ENCODE peak calls at places on chromosomes 4 and X, in seven cellular contexts. One of them, this sample, is unnamed.

GRCh38 chr4:118921736-118922135 is 33.1 kb downstream of the SYNPO2 start:
- DNase-seq in HepG2: no peak
- DNase-seq in K562: no peak
- DNase-seq in GM12878: no peak
- DNase-seq in SK-N-SH: no peak
- DNase-seq in HCT116: no peak
- DNase-seq in H1: no peak
- DNase-seq in this sample: no peak

GRCh38 chr4:1244081-1244977 is 4.6 kb downstream of the CTBP1 start:
- DNase-seq in HepG2: no peak
- DNase-seq in K562: no peak
- DNase-seq in GM12878: no peak
- DNase-seq in SK-N-SH: peak
- DNase-seq in HCT116: no peak
- DNase-seq in H1: peak
- DNase-seq in this sample: no peak

GRCh38 chrX:70436380-70436779 is 8.3 kb upstream of the DLG3 start:
- DNase-seq in HepG2: no peak
- DNase-seq in K562: peak
- DNase-seq in GM12878: no peak
- DNase-seq in SK-N-SH: peak
- DNase-seq in HCT116: no peak
- DNase-seq in H1: peak
- DNase-seq in this sample: no peak

GRCh38 chrX:153333821-153334653 is at the start of gene ZNF275:
- DNase-seq in HepG2: peak
- DNase-seq in K562: peak
- DNase-seq in GM12878: no peak
- DNase-seq in SK-N-SH: peak
- DNase-seq in HCT116: peak
- DNase-seq in H1: peak
- DNase-seq in this sample: peak

GRCh38 chr4:94690851-94691254 is 66.9 kb upstream of the BMPR1B start:
- DNase-seq in HepG2: no peak
- DNase-seq in K562: no peak
- DNase-seq in GM12878: no peak
- DNase-seq in SK-N-SH: no peak
- DNase-seq in HCT116: no peak
- DNase-seq in H1: no peak
- DNase-seq in this sample: no peak

GRCh38 chr4:148926861-148927260 is 484.6 kb upstream of the NR3C2 start:
- DNase-seq in HepG2: no peak
- DNase-seq in K562: no peak
- DNase-seq in GM12878: no peak
- DNase-seq in SK-N-SH: no peak
- DNase-seq in HCT116: no peak
- DNase-seq in H1: no peak
- DNase-seq in this sample: no peak

GRCh38 chr4:145731026-145731425 is 51.1 kb downstream of the C4orf51 start:
- DNase-seq in HepG2: peak
- DNase-seq in K562: no peak
- DNase-seq in GM12878: no peak
- DNase-seq in SK-N-SH: no peak
- DNase-seq in HCT116: no peak
- DNase-seq in H1: no peak
- DNase-seq in this sample: no peak

GRCh38 chr4:118974758-118975157 is 86.1 kb downstream of the SYNPO2 start:
- DNase-seq in HepG2: no peak
- DNase-seq in K562: no peak
- DNase-seq in GM12878: no peak
- DNase-seq in SK-N-SH: no peak
- DNase-seq in HCT116: no peak
- DNase-seq in H1: no peak
- DNase-seq in this sample: no peak

GRCh38 chrX:136147320-136147901 is at the start of gene FHL1:
- DNase-seq in HepG2: no peak
- DNase-seq in K562: peak
- DNase-seq in GM12878: no peak
- DNase-seq in SK-N-SH: peak
- DNase-seq in HCT116: no peak
- DNase-seq in H1: peak
- DNase-seq in this sample: no peak

DNA sequence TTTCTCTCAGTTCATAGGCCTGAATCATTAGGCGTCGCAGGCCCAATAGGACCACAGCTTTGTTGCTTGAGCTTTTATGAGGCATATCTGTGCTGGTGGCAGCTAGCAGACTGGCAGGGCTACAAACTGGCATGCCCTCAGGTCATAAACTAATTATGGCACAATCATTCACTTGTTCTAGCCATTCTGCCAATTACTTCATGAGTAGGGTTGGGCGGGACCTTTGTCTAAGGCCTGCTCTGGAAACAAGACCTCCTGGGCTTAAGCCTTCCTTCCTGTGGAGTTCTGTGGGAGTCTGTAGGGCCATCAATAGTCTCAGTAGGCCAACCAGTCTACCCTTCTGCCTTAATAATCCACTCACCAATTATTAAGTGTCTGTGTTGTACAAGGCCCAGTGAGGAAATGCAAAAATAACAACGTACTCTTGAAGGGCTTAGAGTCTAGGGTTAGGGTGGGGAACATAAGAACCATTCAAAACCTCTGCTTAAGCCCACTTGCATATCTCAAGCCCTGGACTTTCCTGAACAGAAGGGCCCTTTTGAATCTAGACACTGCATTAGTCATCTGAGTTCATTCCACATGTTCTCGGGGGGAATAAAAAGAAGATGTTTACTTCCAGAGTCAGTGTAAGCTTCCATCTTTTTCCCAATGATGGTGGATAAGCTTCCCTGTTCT is 44.5 kb downstream of the SHROOM4 start:
- DNase-seq in HepG2: no peak
- DNase-seq in K562: no peak
- DNase-seq in GM12878: no peak
- DNase-seq in SK-N-SH: no peak
- DNase-seq in HCT116: no peak
- DNase-seq in H1: no peak
- DNase-seq in this sample: no peak
- TF ChIP-seq JUND in HepG2: no peak
- TF ChIP-seq JUND in K562: no peak
- TF ChIP-seq JUND in GM12878: no peak
- TF ChIP-seq JUND in SK-N-SH: no peak
- TF ChIP-seq JUND in HCT116: no peak
- TF ChIP-seq JUND in H1: no peak
- TF ChIP-seq JUND in this sample: no peak

DNA sequence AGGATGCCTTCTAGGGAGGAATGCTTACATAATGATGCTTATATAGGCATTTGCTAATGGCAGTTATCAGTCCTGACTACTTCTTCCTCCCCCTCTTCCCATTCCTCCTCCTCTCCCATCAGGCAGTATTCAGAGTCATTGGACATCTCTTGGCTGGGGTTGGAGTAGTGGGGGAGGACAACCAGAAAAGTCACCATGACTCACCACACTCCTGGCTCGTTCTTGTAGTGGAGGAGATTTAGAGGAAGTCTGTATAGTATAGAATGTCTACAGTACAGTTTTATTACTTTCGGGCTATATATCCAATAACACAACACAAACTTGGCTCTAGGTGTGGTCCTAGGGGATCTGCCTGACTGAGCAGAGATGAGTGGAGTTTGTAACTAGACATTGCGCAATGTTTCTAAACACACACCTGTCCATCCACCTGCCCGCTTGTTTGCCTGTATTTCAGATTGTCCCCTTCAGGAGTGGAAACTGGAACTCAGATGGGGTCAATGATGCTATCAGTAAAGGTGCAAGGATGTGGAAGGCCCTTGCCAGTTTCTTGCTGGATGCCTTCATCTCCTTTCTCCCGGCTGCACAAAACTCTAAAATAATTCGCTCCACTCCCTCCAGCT is 27.9 kb upstream of the KIAA1210 start:
- DNase-seq in HepG2: no peak
- DNase-seq in K562: peak
- DNase-seq in GM12878: no peak
- DNase-seq in SK-N-SH: no peak
- DNase-seq in HCT116: no peak
- DNase-seq in H1: no peak
- DNase-seq in this sample: no peak
- TF ChIP-seq JUND in HepG2: no peak
- TF ChIP-seq JUND in K562: peak
- TF ChIP-seq JUND in GM12878: no peak
- TF ChIP-seq JUND in SK-N-SH: no peak
- TF ChIP-seq JUND in HCT116: no peak
- TF ChIP-seq JUND in H1: no peak
- TF ChIP-seq JUND in this sample: no peak

GRCh38 chr4:174156239-174156826 is 127.1 kb downstream of the FBXO8 start:
- DNase-seq in HepG2: peak
- DNase-seq in K562: peak
- DNase-seq in GM12878: peak
- DNase-seq in SK-N-SH: peak
- DNase-seq in HCT116: peak
- DNase-seq in H1: no peak
- DNase-seq in this sample: peak
- TF ChIP-seq JUND in HepG2: no peak
- TF ChIP-seq JUND in K562: peak
- TF ChIP-seq JUND in GM12878: no peak
- TF ChIP-seq JUND in SK-N-SH: no peak
- TF ChIP-seq JUND in HCT116: peak
- TF ChIP-seq JUND in H1: no peak
- TF ChIP-seq JUND in this sample: no peak

GRCh38 chr4:140144050-140144449 is 9.9 kb downstream of the MAML3 start:
- DNase-seq in HepG2: no peak
- DNase-seq in K562: no peak
- DNase-seq in GM12878: no peak
- DNase-seq in SK-N-SH: no peak
- DNase-seq in HCT116: no peak
- DNase-seq in H1: no peak
- DNase-seq in this sample: no peak
- TF ChIP-seq JUND in HepG2: no peak
- TF ChIP-seq JUND in K562: no peak
- TF ChIP-seq JUND in GM12878: no peak
- TF ChIP-seq JUND in SK-N-SH: no peak
- TF ChIP-seq JUND in HCT116: no peak
- TF ChIP-seq JUND in H1: no peak
- TF ChIP-seq JUND in this sample: no peak

GRCh38 chr4:26252349-26252748 is 68.5 kb upstream of the RBPJ start:
- DNase-seq in HepG2: peak
- DNase-seq in K562: no peak
- DNase-seq in GM12878: peak
- DNase-seq in SK-N-SH: no peak
- DNase-seq in HCT116: peak
- DNase-seq in H1: no peak
- DNase-seq in this sample: no peak

GRCh38 chr4:26248647-26249046 is 72.2 kb upstream of the RBPJ start:
- DNase-seq in HepG2: no peak
- DNase-seq in K562: no peak
- DNase-seq in GM12878: no peak
- DNase-seq in SK-N-SH: peak
- DNase-seq in HCT116: no peak
- DNase-seq in H1: no peak
- DNase-seq in this sample: no peak
- TF ChIP-seq JUND in HepG2: no peak
- TF ChIP-seq JUND in K562: no peak
- TF ChIP-seq JUND in GM12878: no peak
- TF ChIP-seq JUND in SK-N-SH: peak
- TF ChIP-seq JUND in HCT116: no peak
- TF ChIP-seq JUND in H1: no peak
- TF ChIP-seq JUND in this sample: no peak

DNA sequence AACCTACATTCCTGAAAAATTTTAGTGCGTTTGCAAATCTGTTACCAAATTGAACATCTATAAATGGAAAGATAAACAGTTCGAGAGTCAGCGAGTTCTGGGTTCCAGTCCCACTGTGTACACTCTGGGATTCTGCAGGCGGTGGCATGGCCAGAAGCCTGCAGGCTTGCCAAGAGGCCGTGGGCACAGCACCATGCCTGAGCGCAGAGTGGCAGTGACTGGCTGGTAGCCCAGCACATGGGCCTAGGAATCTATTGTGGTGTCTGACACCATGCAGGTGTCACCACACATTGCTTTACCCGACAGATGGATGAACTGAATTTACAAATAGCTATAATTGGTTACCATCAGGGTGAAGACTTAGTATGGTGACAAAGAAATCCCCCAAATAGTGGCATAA is 71.7 kb upstream of the TLR3 start:
- DNase-seq in HepG2: no peak
- DNase-seq in K562: no peak
- DNase-seq in GM12878: no peak
- DNase-seq in SK-N-SH: no peak
- DNase-seq in HCT116: no peak
- DNase-seq in H1: peak
- DNase-seq in this sample: no peak
- TF ChIP-seq JUND in HepG2: no peak
- TF ChIP-seq JUND in K562: no peak
- TF ChIP-seq JUND in GM12878: no peak
- TF ChIP-seq JUND in SK-N-SH: no peak
- TF ChIP-seq JUND in HCT116: no peak
- TF ChIP-seq JUND in H1: no peak
- TF ChIP-seq JUND in this sample: no peak

GRCh38 chrX:48632207-48632606 is 34.9 kb downstream of the WDR13 start:
- DNase-seq in HepG2: no peak
- DNase-seq in K562: no peak
- DNase-seq in GM12878: no peak
- DNase-seq in SK-N-SH: no peak
- DNase-seq in HCT116: no peak
- DNase-seq in H1: no peak
- DNase-seq in this sample: no peak

GRCh38 chrX:48631376-48632090 is 34.2 kb downstream of the WDR13 start:
- DNase-seq in HepG2: peak
- DNase-seq in K562: peak
- DNase-seq in GM12878: peak
- DNase-seq in SK-N-SH: peak
- DNase-seq in HCT116: peak
- DNase-seq in H1: peak
- DNase-seq in this sample: peak

GRCh38 chrX:48626401-48627298 is 29.4 kb downstream of the WDR13 start:
- DNase-seq in HepG2: no peak
- DNase-seq in K562: no peak
- DNase-seq in GM12878: no peak
- DNase-seq in SK-N-SH: no peak
- DNase-seq in HCT116: no peak
- DNase-seq in H1: no peak
- DNase-seq in this sample: no peak
- TF ChIP-seq JUND in HepG2: no peak
- TF ChIP-seq JUND in K562: peak
- TF ChIP-seq JUND in GM12878: no peak
- TF ChIP-seq JUND in SK-N-SH: no peak
- TF ChIP-seq JUND in HCT116: no peak
- TF ChIP-seq JUND in H1: no peak
- TF ChIP-seq JUND in this sample: no peak

DNA sequence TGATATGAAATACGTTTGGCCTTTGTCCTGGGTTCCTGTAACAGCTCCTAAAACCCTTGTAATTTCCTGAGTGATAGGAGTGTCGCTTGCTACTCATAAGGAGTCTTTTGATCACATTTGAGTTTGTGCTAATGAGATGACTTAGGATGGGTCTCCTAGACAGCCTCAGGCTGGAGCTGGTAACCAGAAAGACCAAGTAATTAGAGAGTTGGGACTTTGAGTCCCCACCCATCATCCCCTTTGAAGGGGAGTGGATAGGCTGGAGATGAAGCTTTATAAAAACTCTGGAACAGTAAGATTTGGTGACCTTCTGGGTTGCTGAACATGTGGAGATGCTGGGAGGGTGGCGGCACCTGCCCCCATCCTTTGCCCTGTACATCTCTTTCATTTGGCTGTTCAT is 2.9 kb downstream of the SEC24B start:
- DNase-seq in HepG2: no peak
- DNase-seq in K562: no peak
- DNase-seq in GM12878: no peak
- DNase-seq in SK-N-SH: no peak
- DNase-seq in HCT116: no peak
- DNase-seq in H1: no peak
- DNase-seq in this sample: no peak
- TF ChIP-seq JUND in HepG2: no peak
- TF ChIP-seq JUND in K562: no peak
- TF ChIP-seq JUND in GM12878: no peak
- TF ChIP-seq JUND in SK-N-SH: no peak
- TF ChIP-seq JUND in HCT116: no peak
- TF ChIP-seq JUND in H1: no peak
- TF ChIP-seq JUND in this sample: no peak

This sample was measured in T47D.